ENCODE peak calls at places on chromosomes 16 and 17, in ten cellular contexts. F, R, A, O, K, J, G, T, U and L are unnamed samples.

GRCh38 chr16:19967963-19968362 is 83.3 kb upstream of the GPRC5B start:
- DNase-seq in F (no peak), R (no peak), A (no peak), O (no peak), K (no peak), J (no peak), G (no peak), T (no peak), U (no peak), L (no peak)

GRCh38 chr17:77963441-77963840 is 4.9 kb downstream of the TNRC6C start:
- DNase-seq in F (no peak), R (no peak), A (no peak), O (no peak), K (peak), J (no peak), G (peak), T (peak), U (peak), L (peak)

GRCh38 chr17:63171428-63172205 is 205.6 kb downstream of the TANC2 start:
- DNase-seq in F (no peak), R (no peak), A (no peak), O (no peak), K (no peak), J (no peak), G (peak), T (peak), U (no peak), L (no peak)

GRCh38 chr16:56315955-56316354 is 109.4 kb downstream of the AMFR start:
- DNase-seq in F (no peak), R (no peak), A (no peak), O (no peak), K (no peak), J (no peak), G (no peak), T (no peak), U (no peak), L (no peak)

GRCh38 chr17:7851438-7852261 is 3.2 kb upstream of the TMEM88 start:
- DNase-seq in F (peak), R (no peak), A (peak), O (no peak), K (peak), J (peak), G (peak), T (peak), U (peak), L (peak)

GRCh38 chr16:86337581-86338402 is 172.5 kb upstream of the FOXF1 start:
- DNase-seq in F (no peak), R (no peak), A (no peak), O (no peak), K (no peak), J (no peak), G (no peak), T (peak), U (no peak), L (no peak)

GRCh38 chr17:82371333-82372062 is at the start of gene UTS2R:
- DNase-seq in F (no peak), R (no peak), A (no peak), O (no peak), K (no peak), J (no peak), G (peak), T (no peak), U (no peak), L (no peak)

GRCh38 chr16:85955566-85955965 is 56.6 kb downstream of the IRF8 start:
- DNase-seq in F (no peak), R (no peak), A (no peak), O (no peak), K (no peak), J (no peak), G (no peak), T (no peak), U (no peak), L (no peak)

GRCh38 chr17:76865174-76865573 is 3.0 kb upstream of the MGAT5B start:
- DNase-seq in F (no peak), R (no peak), A (no peak), O (no peak), K (no peak), J (no peak), G (no peak), T (no peak), U (no peak), L (no peak)

GRCh38 chr16:61575617-61576016 is 460.6 kb downstream of the CDH8 start:
- DNase-seq in F (no peak), R (no peak), A (no peak), O (no peak), K (no peak), J (no peak), G (no peak), T (no peak), U (no peak), L (no peak)

GRCh38 chr16:65500007-65500406 is 378.1 kb upstream of the CDH11 start:
- DNase-seq in F (no peak), R (no peak), A (peak), O (no peak), K (no peak), J (no peak), G (no peak), T (no peak), U (no peak), L (no peak)

GRCh38 chr17:60887607-60888028 is 210.0 kb downstream of the BCAS3 start:
- DNase-seq in F (no peak), R (no peak), A (peak), O (no peak), K (no peak), J (no peak), G (peak), T (no peak), U (no peak), L (no peak)

GRCh38 chr16:70789231-70789926 is 11.6 kb downstream of the VAC14 start:
- DNase-seq in F (no peak), R (no peak), A (no peak), O (no peak), K (no peak), J (no peak), G (no peak), T (peak), U (no peak), L (no peak)

GRCh38 chr16:3057181-3058166 is 8.0 kb upstream of the IL32 start:
- DNase-seq in F (no peak), R (no peak), A (no peak), O (no peak), K (no peak), J (no peak), G (no peak), T (no peak), U (no peak), L (no peak)

GRCh38 chr17:28885363-28885762 is 12.2 kb downstream of the FLOT2 start:
- DNase-seq in F (no peak), R (no peak), A (no peak), O (no peak), K (no peak), J (no peak), G (no peak), T (no peak), U (no peak), L (no peak)

GRCh38 chr17:77248216-77249054 is 107.7 kb downstream of the SEC14L1 start:
- DNase-seq in F (no peak), R (no peak), A (no peak), O (no peak), K (no peak), J (no peak), G (peak), T (peak), U (no peak), L (no peak)

GRCh38 chr17:18139498-18139897 is 30.9 kb downstream of the MYO15A start:
- DNase-seq in F (no peak), R (no peak), A (no peak), O (no peak), K (no peak), J (no peak), G (no peak), T (no peak), U (no peak), L (no peak)

GRCh38 chr16:88059701-88060386 is 108.6 kb downstream of the BANP start:
- DNase-seq in F (no peak), R (no peak), A (no peak), O (no peak), K (no peak), J (no peak), G (no peak), T (no peak), U (no peak), L (no peak)

GRCh38 chr16:9419161-9419560 is 327.7 kb downstream of the HAPSTR1 start:
- DNase-seq in F (no peak), R (no peak), A (no peak), O (no peak), K (no peak), J (no peak), G (no peak), T (no peak), U (no peak), L (no peak)

GRCh38 chr16:85662036-85662812 is 26.5 kb downstream of the GINS2 start:
- DNase-seq in F (no peak), R (no peak), A (no peak), O (no peak), K (no peak), J (no peak), G (no peak), T (no peak), U (no peak), L (no peak)

GRCh38 chr16:85363881-85364280 is 249.2 kb upstream of the GSE1 start:
- DNase-seq in F (no peak), R (no peak), A (no peak), O (no peak), K (peak), J (no peak), G (no peak), T (peak), U (no peak), L (no peak)

GRCh38 chr16:65012357-65012756 is 109.5 kb downstream of the CDH11 start:
- DNase-seq in F (no peak), R (no peak), A (no peak), O (no peak), K (peak), J (no peak), G (no peak), T (peak), U (no peak), L (no peak)